ENCODE peak calls at places on chromosomes 12 and 14, in six cellular contexts. One of them, this sample, is unnamed. For H3K4me1 and H3K9me3, the result is how much of the 10 kb centered on the place peaks cover.

GRCh38 chr12:85920324-85920947 is 46.3 kb downstream of the NTS start:
- DNase-seq in CD8-positive, alpha-beta memory T cell: no peak
- DNase-seq in CD8-positive, alpha-beta T cell: no peak
- DNase-seq in astrocyte: peak
- DNase-seq in hepatocyte: peak
- DNase-seq in lower lobe of right lung: no peak
- DNase-seq in this sample: peak

GRCh38 chr14:100577986-100578431 is 9.2 kb downstream of the BEGAIN start:
- DNase-seq in CD8-positive, alpha-beta memory T cell: no peak
- DNase-seq in CD8-positive, alpha-beta T cell: no peak
- DNase-seq in astrocyte: no peak
- DNase-seq in hepatocyte: no peak
- DNase-seq in lower lobe of right lung: peak
- DNase-seq in this sample: no peak

GRCh38 chr12:74449872-74450271 is 87.8 kb upstream of the ATXN7L3B start:
- DNase-seq in CD8-positive, alpha-beta memory T cell: no peak
- DNase-seq in CD8-positive, alpha-beta T cell: no peak
- DNase-seq in astrocyte: peak
- DNase-seq in hepatocyte: no peak
- DNase-seq in lower lobe of right lung: no peak
- DNase-seq in this sample: peak

GRCh38 chr12:54040148-54040494 is 7.3 kb downstream of the HOXC5 start:
- DNase-seq in CD8-positive, alpha-beta memory T cell: no peak
- DNase-seq in CD8-positive, alpha-beta T cell: no peak
- DNase-seq in astrocyte: no peak
- DNase-seq in hepatocyte: no peak
- DNase-seq in lower lobe of right lung: no peak
- DNase-seq in this sample: no peak

GRCh38 chr12:50574621-50575348 is 70.0 kb downstream of the DIP2B start:
- DNase-seq in CD8-positive, alpha-beta memory T cell: no peak
- DNase-seq in CD8-positive, alpha-beta T cell: no peak
- DNase-seq in astrocyte: no peak
- DNase-seq in hepatocyte: no peak
- DNase-seq in lower lobe of right lung: no peak
- DNase-seq in this sample: peak

GRCh38 chr14:92659765-92660561 is 88.5 kb downstream of the LGMN start:
- DNase-seq in CD8-positive, alpha-beta memory T cell: no peak
- DNase-seq in CD8-positive, alpha-beta T cell: no peak
- DNase-seq in astrocyte: no peak
- DNase-seq in hepatocyte: no peak
- DNase-seq in lower lobe of right lung: peak
- DNase-seq in this sample: no peak

GRCh38 chr14:81991998-81992397 is 458.3 kb upstream of the SEL1L start:
- DNase-seq in CD8-positive, alpha-beta memory T cell: no peak
- DNase-seq in CD8-positive, alpha-beta T cell: no peak
- DNase-seq in astrocyte: no peak
- DNase-seq in hepatocyte: no peak
- DNase-seq in lower lobe of right lung: no peak
- DNase-seq in this sample: peak

GRCh38 chr12:115000038-115000437 is 316.1 kb upstream of the TBX3 start:
- DNase-seq in CD8-positive, alpha-beta memory T cell: no peak
- DNase-seq in CD8-positive, alpha-beta T cell: no peak
- DNase-seq in astrocyte: peak
- DNase-seq in hepatocyte: peak
- DNase-seq in lower lobe of right lung: no peak
- DNase-seq in this sample: no peak

DNA sequence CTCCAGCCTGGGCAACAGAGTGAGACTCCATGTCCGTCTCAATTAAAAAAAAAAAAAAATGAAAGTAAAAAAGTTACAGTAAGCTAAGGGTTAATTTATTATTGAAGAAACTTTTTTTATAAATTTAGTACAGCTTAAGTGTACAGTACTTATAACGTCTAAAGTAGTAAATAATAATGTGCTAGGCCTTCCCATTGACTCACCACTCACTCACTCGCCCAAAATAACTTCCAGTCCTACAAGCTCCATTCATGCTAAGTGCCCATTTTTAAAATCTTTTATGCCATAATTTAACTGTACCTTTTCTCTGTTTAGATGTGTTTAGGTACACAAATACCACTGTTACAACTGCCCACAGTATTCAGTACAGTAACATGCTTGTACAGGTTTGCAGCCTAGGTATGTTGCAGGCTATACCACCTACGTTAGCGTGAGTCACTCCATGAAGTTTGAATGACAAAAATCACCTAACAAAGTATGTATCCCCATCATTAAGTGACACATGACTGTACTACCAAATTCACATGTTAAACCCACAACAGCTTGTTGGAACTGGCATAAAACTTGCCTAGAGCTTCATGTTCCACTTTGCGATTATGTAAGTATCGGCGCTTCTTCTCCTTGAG is 10.7 kb downstream of the KANSL2 start:
- DNase-seq in CD8-positive, alpha-beta memory T cell: no peak
- DNase-seq in CD8-positive, alpha-beta T cell: no peak
- DNase-seq in astrocyte: no peak
- DNase-seq in hepatocyte: no peak
- DNase-seq in lower lobe of right lung: no peak
- DNase-seq in this sample: no peak
- H3K4me1 ChIP-seq in CD8-positive, alpha-beta memory T cell: under half
- H3K4me1 ChIP-seq in CD8-positive, alpha-beta T cell: under half
- H3K4me1 ChIP-seq in astrocyte: under half
- H3K4me1 ChIP-seq in hepatocyte: under half
- H3K4me1 ChIP-seq in lower lobe of right lung: under half
- H3K4me1 ChIP-seq in this sample: under half

DNA sequence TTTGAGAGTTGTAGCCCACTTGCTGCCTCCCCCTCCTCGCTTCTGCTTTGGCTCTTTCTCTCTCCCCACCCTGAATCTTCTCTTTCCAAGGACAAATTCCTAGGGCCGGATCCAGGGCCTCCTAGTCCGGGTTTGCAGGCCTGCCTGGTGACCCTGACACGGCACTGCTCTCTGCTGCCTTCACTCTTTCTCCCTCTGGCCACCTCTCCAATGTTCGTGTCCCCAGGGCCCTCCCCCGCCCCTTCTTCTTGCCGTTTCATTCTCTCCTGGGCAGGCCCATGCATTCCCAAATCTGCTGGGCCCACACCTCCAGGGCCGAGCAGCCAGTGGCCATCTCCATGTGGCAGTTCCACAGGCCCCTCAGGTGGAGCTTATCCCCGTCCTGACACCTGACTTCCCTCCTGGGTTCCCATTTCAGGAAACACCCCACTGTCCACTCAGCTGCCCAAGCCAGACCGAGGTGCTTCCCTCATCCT is 34.0 kb upstream of the CORO1C start:
- DNase-seq in CD8-positive, alpha-beta memory T cell: no peak
- DNase-seq in CD8-positive, alpha-beta T cell: no peak
- DNase-seq in astrocyte: no peak
- DNase-seq in hepatocyte: no peak
- DNase-seq in lower lobe of right lung: no peak
- DNase-seq in this sample: no peak
- H3K9me3 ChIP-seq in CD8-positive, alpha-beta memory T cell: under half
- H3K9me3 ChIP-seq in CD8-positive, alpha-beta T cell: under half
- H3K9me3 ChIP-seq in astrocyte: under half
- H3K9me3 ChIP-seq in hepatocyte: under half
- H3K9me3 ChIP-seq in lower lobe of right lung: under half
- H3K9me3 ChIP-seq in this sample: under half

DNA sequence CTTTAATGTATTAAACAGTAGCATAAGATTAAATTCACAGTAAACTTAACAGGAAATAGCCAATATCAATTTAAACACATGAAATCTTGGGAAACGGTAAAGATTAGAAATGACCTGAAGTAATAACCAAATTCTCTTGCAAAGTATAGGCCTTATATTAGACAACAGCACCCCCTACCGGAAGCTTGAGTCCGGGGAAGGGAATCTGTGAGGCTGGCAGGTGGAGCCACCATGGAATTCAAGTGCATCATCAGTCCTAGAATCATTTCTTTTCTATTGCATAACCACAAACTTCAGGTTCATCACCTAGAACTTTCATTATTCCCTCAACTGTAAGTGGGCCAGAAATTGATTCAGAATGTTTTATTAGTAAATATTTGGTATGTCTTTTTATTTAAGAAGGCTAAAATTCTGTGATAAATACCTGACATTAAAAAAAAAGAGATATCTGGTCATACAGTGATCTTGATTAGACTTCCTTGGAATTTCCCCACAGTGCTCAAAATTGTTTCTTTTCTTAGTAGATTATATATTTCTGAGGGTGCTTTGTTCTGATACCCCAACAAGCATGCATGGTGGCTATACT is 48.6 kb downstream of the AP5M1 start:
- DNase-seq in CD8-positive, alpha-beta memory T cell: peak
- DNase-seq in CD8-positive, alpha-beta T cell: peak
- DNase-seq in astrocyte: peak
- DNase-seq in hepatocyte: peak
- DNase-seq in lower lobe of right lung: peak
- DNase-seq in this sample: peak
- H3K4me1 ChIP-seq in CD8-positive, alpha-beta memory T cell: under half
- H3K4me1 ChIP-seq in CD8-positive, alpha-beta T cell: under half
- H3K4me1 ChIP-seq in astrocyte: under half
- H3K4me1 ChIP-seq in hepatocyte: under half
- H3K4me1 ChIP-seq in lower lobe of right lung: under half
- H3K4me1 ChIP-seq in this sample: under half

GRCh38 chr12:129700036-129700435 is 203.8 kb downstream of the TMEM132D start:
- DNase-seq in CD8-positive, alpha-beta memory T cell: no peak
- DNase-seq in CD8-positive, alpha-beta T cell: no peak
- DNase-seq in astrocyte: no peak
- DNase-seq in hepatocyte: no peak
- DNase-seq in lower lobe of right lung: no peak
- DNase-seq in this sample: no peak

GRCh38 chr12:129706716-129707115 is 197.1 kb downstream of the TMEM132D start:
- DNase-seq in CD8-positive, alpha-beta memory T cell: no peak
- DNase-seq in CD8-positive, alpha-beta T cell: no peak
- DNase-seq in astrocyte: no peak
- DNase-seq in hepatocyte: no peak
- DNase-seq in lower lobe of right lung: no peak
- DNase-seq in this sample: no peak

GRCh38 chr12:129701536-129702165 is 202.2 kb downstream of the TMEM132D start:
- DNase-seq in CD8-positive, alpha-beta memory T cell: no peak
- DNase-seq in CD8-positive, alpha-beta T cell: no peak
- DNase-seq in astrocyte: no peak
- DNase-seq in hepatocyte: no peak
- DNase-seq in lower lobe of right lung: no peak
- DNase-seq in this sample: peak

DNA sequence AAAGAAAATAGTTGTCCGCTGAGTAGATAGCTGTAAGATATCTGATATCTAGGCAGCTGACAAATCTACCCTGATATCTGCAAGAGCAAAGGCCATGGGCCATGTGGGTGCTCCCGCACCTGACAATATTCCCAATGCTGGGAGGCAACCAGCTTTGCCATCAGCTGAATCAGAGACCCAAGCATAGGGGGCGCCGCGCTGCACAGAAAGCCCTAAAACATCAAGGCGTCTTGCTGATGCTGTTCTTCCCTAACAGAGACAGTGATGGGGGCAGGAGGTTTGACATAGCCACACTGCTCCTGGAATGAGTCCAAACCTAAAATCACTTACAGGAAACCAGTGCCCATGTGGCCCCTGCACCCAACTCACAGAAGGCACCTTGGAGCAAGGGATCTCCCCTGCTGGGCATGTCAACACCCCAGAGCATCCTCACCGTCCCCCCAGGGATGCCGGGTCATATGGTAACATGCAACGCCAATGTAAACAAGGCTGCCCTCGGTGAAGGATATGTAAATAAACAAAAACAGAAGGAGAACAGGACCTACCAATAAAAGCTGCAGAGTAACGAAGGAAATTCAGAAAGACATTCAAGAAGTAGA is 199.5 kb downstream of the TMEM132D start:
- DNase-seq in CD8-positive, alpha-beta memory T cell: no peak
- DNase-seq in CD8-positive, alpha-beta T cell: no peak
- DNase-seq in astrocyte: no peak
- DNase-seq in hepatocyte: no peak
- DNase-seq in lower lobe of right lung: no peak
- DNase-seq in this sample: no peak
- H3K9me3 ChIP-seq in CD8-positive, alpha-beta memory T cell: under half
- H3K9me3 ChIP-seq in CD8-positive, alpha-beta T cell: under half
- H3K9me3 ChIP-seq in astrocyte: under half
- H3K9me3 ChIP-seq in hepatocyte: under half
- H3K9me3 ChIP-seq in lower lobe of right lung: under half
- H3K9me3 ChIP-seq in this sample: under half

DNA sequence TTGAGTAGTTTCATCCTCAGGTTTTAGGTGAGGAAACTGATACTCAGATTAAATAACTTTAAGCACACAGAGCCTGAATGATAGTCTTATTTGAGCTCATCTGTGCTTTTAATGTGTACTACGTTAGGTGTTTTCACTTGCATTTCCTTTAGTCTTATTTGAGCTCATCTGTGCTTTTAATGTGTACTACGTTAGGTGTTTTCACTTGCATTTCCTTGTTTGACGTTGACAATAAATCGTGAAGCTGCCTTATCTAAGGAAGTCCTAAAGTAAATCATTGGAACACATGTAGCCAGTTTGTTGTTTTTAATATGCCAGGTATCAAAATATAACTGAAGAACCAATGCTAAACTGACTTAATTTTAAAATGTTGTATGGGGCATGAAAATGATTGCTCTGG is 2.0 kb downstream of the RAP1B start:
- DNase-seq in CD8-positive, alpha-beta memory T cell: no peak
- DNase-seq in CD8-positive, alpha-beta T cell: no peak
- DNase-seq in astrocyte: no peak
- DNase-seq in hepatocyte: peak
- DNase-seq in lower lobe of right lung: no peak
- DNase-seq in this sample: no peak
- H3K4me1 ChIP-seq in CD8-positive, alpha-beta memory T cell: under half
- H3K4me1 ChIP-seq in CD8-positive, alpha-beta T cell: under half
- H3K4me1 ChIP-seq in astrocyte: under half
- H3K4me1 ChIP-seq in hepatocyte: under half
- H3K4me1 ChIP-seq in lower lobe of right lung: half or more
- H3K4me1 ChIP-seq in this sample: under half

DNA sequence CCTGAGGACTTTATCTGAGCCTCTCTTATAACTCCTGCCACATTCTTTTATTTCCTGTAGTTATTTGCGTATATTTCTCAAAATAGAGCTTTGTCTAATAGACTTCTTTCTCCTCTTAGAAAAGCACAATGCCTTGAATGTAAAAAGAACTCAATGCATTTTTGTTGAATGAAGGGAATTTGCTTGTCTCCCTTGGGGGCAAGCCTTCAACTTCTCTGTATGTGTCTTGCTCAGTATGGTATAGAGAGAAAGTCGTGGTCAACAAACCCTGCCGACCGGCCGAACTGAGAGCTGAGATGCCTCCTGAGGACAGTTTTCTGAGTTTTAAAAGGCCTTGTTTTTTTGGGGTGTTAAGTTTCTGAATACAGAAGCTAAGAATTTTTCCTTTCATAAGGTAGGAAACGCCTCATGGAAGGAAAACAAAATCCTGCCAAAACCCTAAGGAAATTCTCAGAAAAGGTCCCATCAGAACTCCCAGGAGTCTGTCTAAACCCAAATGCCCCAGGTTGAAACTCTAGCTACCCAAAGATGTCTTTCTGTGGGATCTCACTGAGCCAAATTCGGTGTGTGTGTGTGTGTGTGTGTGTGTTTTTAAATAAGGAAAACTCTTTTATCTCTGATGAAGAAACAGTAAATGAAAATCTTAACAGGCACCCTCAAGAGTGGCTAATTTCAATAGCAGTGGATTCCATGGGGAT is 136.6 kb downstream of the C12orf75 start:
- DNase-seq in CD8-positive, alpha-beta memory T cell: no peak
- DNase-seq in CD8-positive, alpha-beta T cell: no peak
- DNase-seq in astrocyte: no peak
- DNase-seq in hepatocyte: no peak
- DNase-seq in lower lobe of right lung: no peak
- DNase-seq in this sample: no peak
- H3K9me3 ChIP-seq in CD8-positive, alpha-beta memory T cell: under half
- H3K9me3 ChIP-seq in CD8-positive, alpha-beta T cell: under half
- H3K9me3 ChIP-seq in astrocyte: under half
- H3K9me3 ChIP-seq in hepatocyte: under half
- H3K9me3 ChIP-seq in lower lobe of right lung: under half
- H3K9me3 ChIP-seq in this sample: under half